ENCODE peak calls at places on chromosomes 13 and 19, in seven cellular contexts. X is activated gamma-delta T cell treated with anti-CD3 and anti-CD28 coated beads, Interleukin-2, amount 50 U/mL, for 16 hours; A is DMS79 treated with DMSO at 0.1 percent for 48 hours; C is stimulated activated CD8-positive, alpha-beta memory T cell treated with anti-CD3 and anti-CD28 coated beads, Interleukin-12 subunit alpha, Interleukin-12 subunit beta, amount 100 ng/mL, for 1 hour; W is mesenteric fat pad; S is fibroblast of villous mesenchyme; N is heart right ventricle. D is an unnamed sample.

GRCh38 chr13:66216723-66217122 is 1013.4 kb downstream of the PCDH9 start:
- DNase-seq in X (no peak), A (no peak), C (no peak), W (no peak), S (no peak), N (no peak), D (no peak)

GRCh38 chr13:76414320-76414719 is 471.9 kb downstream of the KCTD12 start:
- DNase-seq in X (no peak), A (no peak), C (no peak), W (no peak), S (no peak), N (no peak), D (no peak)

GRCh38 chr13:88074794-88075509 is 403.8 kb downstream of the SLITRK5 start:
- DNase-seq in X (no peak), A (no peak), C (no peak), W (no peak), S (no peak), N (no peak), D (no peak)

GRCh38 chr19:18460900-18461299 is 23.0 kb upstream of the ISYNA1 start:
- DNase-seq in X (no peak), A (no peak), C (no peak), W (no peak), S (no peak), N (no peak), D (no peak)

GRCh38 chr13:41402695-41403511 is 54.4 kb upstream of the RGCC start:
- DNase-seq in X (no peak), A (no peak), C (no peak), W (no peak), S (no peak), N (no peak), D (no peak)

GRCh38 chr13:33845572-33846305 is 27.8 kb downstream of the RFC3 start:
- DNase-seq in X (no peak), A (no peak), C (no peak), W (no peak), S (no peak), N (no peak), D (no peak)

GRCh38 chr19:511101-511841 is 4.0 kb downstream of the TPGS1 start:
- DNase-seq in X (peak), A (peak), C (peak), W (no peak), S (no peak), N (peak), D (no peak)

GRCh38 chr13:90122531-90122930 is 1225.0 kb upstream of the MIR17HG start:
- DNase-seq in X (no peak), A (no peak), C (no peak), W (no peak), S (no peak), N (no peak), D (no peak)

GRCh38 chr19:51550848-51551672 is 19.6 kb upstream of the SIGLEC6 start:
- DNase-seq in X (no peak), A (no peak), C (no peak), W (no peak), S (no peak), N (no peak), D (no peak)

GRCh38 chr19:1290245-1290698 is 4.6 kb downstream of the EFNA2 start:
- DNase-seq in X (no peak), A (no peak), C (no peak), W (no peak), S (no peak), N (no peak), D (no peak)

GRCh38 chr13:77095288-77095687 is 68.3 kb upstream of the FBXL3 start:
- DNase-seq in X (no peak), A (no peak), C (no peak), W (no peak), S (no peak), N (no peak), D (no peak)

GRCh38 chr13:39326471-39326870 is 276.5 kb downstream of the LHFPL6 start:
- DNase-seq in X (no peak), A (no peak), C (no peak), W (no peak), S (peak), N (peak), D (no peak)

GRCh38 chr19:49512970-49513745 is 697 bp downstream of the FCGRT start:
- DNase-seq in X (no peak), A (peak), C (no peak), W (no peak), S (no peak), N (peak), D (no peak)

GRCh38 chr13:107807306-107808073 is 407.8 kb downstream of the LIG4 start:
- DNase-seq in X (no peak), A (peak), C (no peak), W (no peak), S (no peak), N (no peak), D (no peak)

GRCh38 chr19:38073806-38074685 is 150.0 kb downstream of the DPF1 start:
- DNase-seq in X (no peak), A (no peak), C (no peak), W (no peak), S (peak), N (no peak), D (no peak)

GRCh38 chr13:112740502-112741131 is 50.8 kb downstream of the ATP11A start:
- DNase-seq in X (no peak), A (no peak), C (no peak), W (no peak), S (peak), N (peak), D (no peak)

D was measured in NK-92 treated with Interleukin-12 subunit alpha and Interleukin-12 subunit beta, amount 100 ng/mL, for 24 hours.